ENCODE peak calls at places on chromosome 6, in five cellular contexts. One of them, this sample, is unnamed.

GRCh38 chr6:4853782-4854511 is 77.7 kb downstream of the CDYL start:
- DNase-seq in HT1080: peak
- DNase-seq in AG08396: no peak
- DNase-seq in activated gamma-delta T cell treated with anti-CD3 and anti-CD28 coated beads, Interleukin-2, amount 50 U/mL, for 16 hours: no peak
- DNase-seq in stimulated activated CD4-positive, alpha-beta T cell treated with anti-CD3 and anti-CD28 coated beads, Interleukin-12 subunit alpha, Interleukin-12 subunit beta, amount 100 ng/mL, for 24 hours: no peak
- DNase-seq in this sample: no peak

GRCh38 chr6:100300221-100300736 is 164.4 kb downstream of the SIM1 start:
- DNase-seq in AG08396: peak
- DNase-seq in HT1080: peak
- DNase-seq in stimulated activated CD4-positive, alpha-beta T cell treated with anti-CD3 and anti-CD28 coated beads, Interleukin-12 subunit alpha, Interleukin-12 subunit beta, amount 100 ng/mL, for 24 hours: no peak
- DNase-seq in activated gamma-delta T cell treated with anti-CD3 and anti-CD28 coated beads, Interleukin-2, amount 50 U/mL, for 16 hours: no peak
- DNase-seq in this sample: no peak

GRCh38 chr6:39816744-39817143 is 24.6 kb downstream of the DAAM2 start:
- DNase-seq in stimulated activated CD4-positive, alpha-beta T cell treated with anti-CD3 and anti-CD28 coated beads, Interleukin-12 subunit alpha, Interleukin-12 subunit beta, amount 100 ng/mL, for 24 hours: no peak
- DNase-seq in AG08396: no peak
- DNase-seq in activated gamma-delta T cell treated with anti-CD3 and anti-CD28 coated beads, Interleukin-2, amount 50 U/mL, for 16 hours: no peak
- DNase-seq in HT1080: no peak
- DNase-seq in this sample: no peak

GRCh38 chr6:92281571-92282076 is 1137.7 kb downstream of the EPHA7 start:
- DNase-seq in AG08396: no peak
- DNase-seq in HT1080: peak
- DNase-seq in activated gamma-delta T cell treated with anti-CD3 and anti-CD28 coated beads, Interleukin-2, amount 50 U/mL, for 16 hours: no peak
- DNase-seq in stimulated activated CD4-positive, alpha-beta T cell treated with anti-CD3 and anti-CD28 coated beads, Interleukin-12 subunit alpha, Interleukin-12 subunit beta, amount 100 ng/mL, for 24 hours: no peak
- DNase-seq in this sample: no peak

GRCh38 chr6:89281779-89282246 is 33.3 kb downstream of the GABRR2 start:
- DNase-seq in HT1080: peak
- DNase-seq in activated gamma-delta T cell treated with anti-CD3 and anti-CD28 coated beads, Interleukin-2, amount 50 U/mL, for 16 hours: no peak
- DNase-seq in stimulated activated CD4-positive, alpha-beta T cell treated with anti-CD3 and anti-CD28 coated beads, Interleukin-12 subunit alpha, Interleukin-12 subunit beta, amount 100 ng/mL, for 24 hours: peak
- DNase-seq in AG08396: peak
- DNase-seq in this sample: no peak

GRCh38 chr6:116170358-116171057 is 44.6 kb upstream of the COL10A1 start:
- DNase-seq in activated gamma-delta T cell treated with anti-CD3 and anti-CD28 coated beads, Interleukin-2, amount 50 U/mL, for 16 hours: no peak
- DNase-seq in HT1080: no peak
- DNase-seq in stimulated activated CD4-positive, alpha-beta T cell treated with anti-CD3 and anti-CD28 coated beads, Interleukin-12 subunit alpha, Interleukin-12 subunit beta, amount 100 ng/mL, for 24 hours: no peak
- DNase-seq in AG08396: no peak
- DNase-seq in this sample: no peak

GRCh38 chr6:15062311-15063252 is 183.3 kb upstream of the JARID2 start:
- DNase-seq in stimulated activated CD4-positive, alpha-beta T cell treated with anti-CD3 and anti-CD28 coated beads, Interleukin-12 subunit alpha, Interleukin-12 subunit beta, amount 100 ng/mL, for 24 hours: no peak
- DNase-seq in activated gamma-delta T cell treated with anti-CD3 and anti-CD28 coated beads, Interleukin-2, amount 50 U/mL, for 16 hours: no peak
- DNase-seq in HT1080: peak
- DNase-seq in AG08396: peak
- DNase-seq in this sample: no peak

GRCh38 chr6:7413151-7413823 is 23.7 kb downstream of the RIOK1 start:
- DNase-seq in HT1080: no peak
- DNase-seq in stimulated activated CD4-positive, alpha-beta T cell treated with anti-CD3 and anti-CD28 coated beads, Interleukin-12 subunit alpha, Interleukin-12 subunit beta, amount 100 ng/mL, for 24 hours: no peak
- DNase-seq in activated gamma-delta T cell treated with anti-CD3 and anti-CD28 coated beads, Interleukin-2, amount 50 U/mL, for 16 hours: no peak
- DNase-seq in AG08396: no peak
- DNase-seq in this sample: no peak

GRCh38 chr6:29678114-29678513 is 2.8 kb downstream of the ZFP57 start:
- DNase-seq in AG08396: no peak
- DNase-seq in HT1080: peak
- DNase-seq in activated gamma-delta T cell treated with anti-CD3 and anti-CD28 coated beads, Interleukin-2, amount 50 U/mL, for 16 hours: no peak
- DNase-seq in stimulated activated CD4-positive, alpha-beta T cell treated with anti-CD3 and anti-CD28 coated beads, Interleukin-12 subunit alpha, Interleukin-12 subunit beta, amount 100 ng/mL, for 24 hours: no peak
- DNase-seq in this sample: no peak

GRCh38 chr6:125853740-125854139 is 63.0 kb downstream of the NCOA7 start:
- DNase-seq in activated gamma-delta T cell treated with anti-CD3 and anti-CD28 coated beads, Interleukin-2, amount 50 U/mL, for 16 hours: no peak
- DNase-seq in stimulated activated CD4-positive, alpha-beta T cell treated with anti-CD3 and anti-CD28 coated beads, Interleukin-12 subunit alpha, Interleukin-12 subunit beta, amount 100 ng/mL, for 24 hours: no peak
- DNase-seq in AG08396: no peak
- DNase-seq in HT1080: no peak
- DNase-seq in this sample: no peak

GRCh38 chr6:75381878-75382633 is 97.5 kb upstream of the TMEM30A start:
- DNase-seq in AG08396: no peak
- DNase-seq in activated gamma-delta T cell treated with anti-CD3 and anti-CD28 coated beads, Interleukin-2, amount 50 U/mL, for 16 hours: no peak
- DNase-seq in stimulated activated CD4-positive, alpha-beta T cell treated with anti-CD3 and anti-CD28 coated beads, Interleukin-12 subunit alpha, Interleukin-12 subunit beta, amount 100 ng/mL, for 24 hours: no peak
- DNase-seq in HT1080: no peak
- DNase-seq in this sample: no peak

GRCh38 chr6:99282479-99283062 is 66.9 kb downstream of the FAXC start:
- DNase-seq in stimulated activated CD4-positive, alpha-beta T cell treated with anti-CD3 and anti-CD28 coated beads, Interleukin-12 subunit alpha, Interleukin-12 subunit beta, amount 100 ng/mL, for 24 hours: no peak
- DNase-seq in HT1080: peak
- DNase-seq in AG08396: peak
- DNase-seq in activated gamma-delta T cell treated with anti-CD3 and anti-CD28 coated beads, Interleukin-2, amount 50 U/mL, for 16 hours: no peak
- DNase-seq in this sample: no peak

GRCh38 chr6:149701699-149702098 is 16.2 kb downstream of the LATS1 start:
- DNase-seq in AG08396: peak
- DNase-seq in HT1080: no peak
- DNase-seq in activated gamma-delta T cell treated with anti-CD3 and anti-CD28 coated beads, Interleukin-2, amount 50 U/mL, for 16 hours: no peak
- DNase-seq in stimulated activated CD4-positive, alpha-beta T cell treated with anti-CD3 and anti-CD28 coated beads, Interleukin-12 subunit alpha, Interleukin-12 subunit beta, amount 100 ng/mL, for 24 hours: no peak
- DNase-seq in this sample: no peak

GRCh38 chr6:93350774-93351173 is 68.6 kb downstream of the EPHA7 start:
- DNase-seq in HT1080: no peak
- DNase-seq in stimulated activated CD4-positive, alpha-beta T cell treated with anti-CD3 and anti-CD28 coated beads, Interleukin-12 subunit alpha, Interleukin-12 subunit beta, amount 100 ng/mL, for 24 hours: no peak
- DNase-seq in activated gamma-delta T cell treated with anti-CD3 and anti-CD28 coated beads, Interleukin-2, amount 50 U/mL, for 16 hours: no peak
- DNase-seq in AG08396: no peak
- DNase-seq in this sample: no peak

GRCh38 chr6:41428995-41429417 is 93.6 kb downstream of the NCR2 start:
- DNase-seq in AG08396: no peak
- DNase-seq in stimulated activated CD4-positive, alpha-beta T cell treated with anti-CD3 and anti-CD28 coated beads, Interleukin-12 subunit alpha, Interleukin-12 subunit beta, amount 100 ng/mL, for 24 hours: peak
- DNase-seq in HT1080: peak
- DNase-seq in activated gamma-delta T cell treated with anti-CD3 and anti-CD28 coated beads, Interleukin-2, amount 50 U/mL, for 16 hours: no peak
- DNase-seq in this sample: no peak

GRCh38 chr6:52839124-52840055 is 1.2 kb downstream of the GSTA5 start:
- DNase-seq in activated gamma-delta T cell treated with anti-CD3 and anti-CD28 coated beads, Interleukin-2, amount 50 U/mL, for 16 hours: peak
- DNase-seq in HT1080: peak
- DNase-seq in AG08396: peak
- DNase-seq in stimulated activated CD4-positive, alpha-beta T cell treated with anti-CD3 and anti-CD28 coated beads, Interleukin-12 subunit alpha, Interleukin-12 subunit beta, amount 100 ng/mL, for 24 hours: peak
- DNase-seq in this sample: peak

GRCh38 chr6:37257320-37257633 is 295 bp upstream of the TBC1D22B start:
- DNase-seq in HT1080: no peak
- DNase-seq in activated gamma-delta T cell treated with anti-CD3 and anti-CD28 coated beads, Interleukin-2, amount 50 U/mL, for 16 hours: no peak
- DNase-seq in stimulated activated CD4-positive, alpha-beta T cell treated with anti-CD3 and anti-CD28 coated beads, Interleukin-12 subunit alpha, Interleukin-12 subunit beta, amount 100 ng/mL, for 24 hours: no peak
- DNase-seq in AG08396: peak
- DNase-seq in this sample: no peak

GRCh38 chr6:39092124-39092523 is 22.9 kb downstream of the SAYSD1 start:
- DNase-seq in activated gamma-delta T cell treated with anti-CD3 and anti-CD28 coated beads, Interleukin-2, amount 50 U/mL, for 16 hours: no peak
- DNase-seq in HT1080: peak
- DNase-seq in AG08396: no peak
- DNase-seq in stimulated activated CD4-positive, alpha-beta T cell treated with anti-CD3 and anti-CD28 coated beads, Interleukin-12 subunit alpha, Interleukin-12 subunit beta, amount 100 ng/mL, for 24 hours: no peak
- DNase-seq in this sample: no peak

GRCh38 chr6:47655719-47656595 is 42.4 kb upstream of the ADGRF4 start:
- DNase-seq in AG08396: peak
- DNase-seq in activated gamma-delta T cell treated with anti-CD3 and anti-CD28 coated beads, Interleukin-2, amount 50 U/mL, for 16 hours: peak
- DNase-seq in HT1080: peak
- DNase-seq in stimulated activated CD4-positive, alpha-beta T cell treated with anti-CD3 and anti-CD28 coated beads, Interleukin-12 subunit alpha, Interleukin-12 subunit beta, amount 100 ng/mL, for 24 hours: peak
- DNase-seq in this sample: peak

GRCh38 chr6:18441253-18441979 is 54.3 kb downstream of the RNF144B start:
- DNase-seq in stimulated activated CD4-positive, alpha-beta T cell treated with anti-CD3 and anti-CD28 coated beads, Interleukin-12 subunit alpha, Interleukin-12 subunit beta, amount 100 ng/mL, for 24 hours: no peak
- DNase-seq in AG08396: no peak
- DNase-seq in activated gamma-delta T cell treated with anti-CD3 and anti-CD28 coated beads, Interleukin-2, amount 50 U/mL, for 16 hours: no peak
- DNase-seq in HT1080: no peak
- DNase-seq in this sample: no peak

GRCh38 chr6:10838794-10839333 is 525 bp upstream of the MAK start:
- DNase-seq in HT1080: no peak
- DNase-seq in stimulated activated CD4-positive, alpha-beta T cell treated with anti-CD3 and anti-CD28 coated beads, Interleukin-12 subunit alpha, Interleukin-12 subunit beta, amount 100 ng/mL, for 24 hours: no peak
- DNase-seq in AG08396: no peak
- DNase-seq in activated gamma-delta T cell treated with anti-CD3 and anti-CD28 coated beads, Interleukin-2, amount 50 U/mL, for 16 hours: no peak
- DNase-seq in this sample: no peak

GRCh38 chr6:16163535-16164300 is 34.8 kb downstream of the MYLIP start:
- DNase-seq in stimulated activated CD4-positive, alpha-beta T cell treated with anti-CD3 and anti-CD28 coated beads, Interleukin-12 subunit alpha, Interleukin-12 subunit beta, amount 100 ng/mL, for 24 hours: no peak
- DNase-seq in activated gamma-delta T cell treated with anti-CD3 and anti-CD28 coated beads, Interleukin-2, amount 50 U/mL, for 16 hours: no peak
- DNase-seq in AG08396: no peak
- DNase-seq in HT1080: no peak
- DNase-seq in this sample: no peak

GRCh38 chr6:14456941-14457340 is 339.4 kb downstream of the CD83 start:
- DNase-seq in stimulated activated CD4-positive, alpha-beta T cell treated with anti-CD3 and anti-CD28 coated beads, Interleukin-12 subunit alpha, Interleukin-12 subunit beta, amount 100 ng/mL, for 24 hours: no peak
- DNase-seq in HT1080: peak
- DNase-seq in AG08396: no peak
- DNase-seq in activated gamma-delta T cell treated with anti-CD3 and anti-CD28 coated beads, Interleukin-2, amount 50 U/mL, for 16 hours: no peak
- DNase-seq in this sample: no peak

GRCh38 chr6:56490994-56491393 is 151.7 kb downstream of the DST start:
- DNase-seq in HT1080: peak
- DNase-seq in stimulated activated CD4-positive, alpha-beta T cell treated with anti-CD3 and anti-CD28 coated beads, Interleukin-12 subunit alpha, Interleukin-12 subunit beta, amount 100 ng/mL, for 24 hours: no peak
- DNase-seq in AG08396: peak
- DNase-seq in activated gamma-delta T cell treated with anti-CD3 and anti-CD28 coated beads, Interleukin-2, amount 50 U/mL, for 16 hours: no peak
- DNase-seq in this sample: no peak

This sample was measured in immature natural killer cell.